ENCODE peak calls at places on chromosomes 6 and 20, in eight cellular contexts. One of them, this sample, is unnamed.
A peak's percentile ranks its signal among the peaks of the same experiment; 100 is the strongest.

GRCh38 chr6:34610819-34611477 is 54.8 kb upstream of the SPDEF start:
- DNase-seq in fibroblast of the aortic adventitia: peak; percentile 89
- DNase-seq in left lung: no peak
- DNase-seq in fibroblast of pulmonary artery: peak; percentile 87
- DNase-seq in psoas muscle: no peak
- DNase-seq in foreskin fibroblast: peak; percentile 91
- DNase-seq in choroid plexus epithelial cell: peak; percentile 84
- DNase-seq in A549: peak; percentile 69
- DNase-seq in this sample: no peak

GRCh38 chr6:1316482-1317220 is 4.8 kb downstream of the FOXQ1 start:
- DNase-seq in fibroblast of the aortic adventitia: peak; percentile 27
- DNase-seq in left lung: no peak
- DNase-seq in fibroblast of pulmonary artery: peak; percentile 18
- DNase-seq in psoas muscle: no peak
- DNase-seq in foreskin fibroblast: peak; percentile 74
- DNase-seq in choroid plexus epithelial cell: no peak
- DNase-seq in A549: no peak
- DNase-seq in this sample: no peak

GRCh38 chr6:845581-845980 is 152.6 kb upstream of the EXOC2 start:
- DNase-seq in fibroblast of the aortic adventitia: no peak
- DNase-seq in left lung: no peak
- DNase-seq in fibroblast of pulmonary artery: no peak
- DNase-seq in psoas muscle: no peak
- DNase-seq in foreskin fibroblast: no peak
- DNase-seq in choroid plexus epithelial cell: peak; percentile 12
- DNase-seq in A549: no peak
- DNase-seq in this sample: no peak

GRCh38 chr20:55977723-55978481 is 27.4 kb downstream of the CBLN4 start:
- DNase-seq in fibroblast of the aortic adventitia: no peak
- DNase-seq in left lung: no peak
- DNase-seq in fibroblast of pulmonary artery: no peak
- DNase-seq in psoas muscle: no peak
- DNase-seq in foreskin fibroblast: no peak
- DNase-seq in choroid plexus epithelial cell: no peak
- DNase-seq in A549: no peak
- DNase-seq in this sample: no peak

GRCh38 chr6:34149831-34150400 is 4.0 kb upstream of the GRM4 start:
- DNase-seq in fibroblast of the aortic adventitia: no peak
- DNase-seq in left lung: no peak
- DNase-seq in fibroblast of pulmonary artery: no peak
- DNase-seq in psoas muscle: no peak
- DNase-seq in foreskin fibroblast: no peak
- DNase-seq in choroid plexus epithelial cell: no peak
- DNase-seq in A549: no peak
- DNase-seq in this sample: no peak

GRCh38 chr6:158772851-158773371 is 46.3 kb downstream of the EZR start:
- DNase-seq in fibroblast of the aortic adventitia: peak; percentile 45
- DNase-seq in left lung: no peak
- DNase-seq in fibroblast of pulmonary artery: peak; percentile 49
- DNase-seq in psoas muscle: no peak
- DNase-seq in foreskin fibroblast: peak; percentile 77
- DNase-seq in choroid plexus epithelial cell: peak; percentile 28
- DNase-seq in A549: peak; percentile 26
- DNase-seq in this sample: no peak

GRCh38 chr20:51365670-51366069 is 176.8 kb downstream of the NFATC2 start:
- DNase-seq in fibroblast of the aortic adventitia: peak; percentile 94
- DNase-seq in left lung: no peak
- DNase-seq in fibroblast of pulmonary artery: peak; percentile 74
- DNase-seq in psoas muscle: no peak
- DNase-seq in foreskin fibroblast: peak; percentile 90
- DNase-seq in choroid plexus epithelial cell: peak; percentile 71
- DNase-seq in A549: peak; percentile 72
- DNase-seq in this sample: no peak

GRCh38 chr6:31727034-31727716 is 1.9 kb downstream of the DDAH2 start:
- DNase-seq in fibroblast of the aortic adventitia: no peak
- DNase-seq in left lung: peak; percentile 83
- DNase-seq in fibroblast of pulmonary artery: no peak
- DNase-seq in psoas muscle: no peak
- DNase-seq in foreskin fibroblast: no peak
- DNase-seq in choroid plexus epithelial cell: no peak
- DNase-seq in A549: no peak
- DNase-seq in this sample: no peak

GRCh38 chr6:37826993-37827392 is 7.5 kb downstream of the ZFAND3 start:
- DNase-seq in fibroblast of the aortic adventitia: no peak
- DNase-seq in left lung: no peak
- DNase-seq in fibroblast of pulmonary artery: no peak
- DNase-seq in psoas muscle: no peak
- DNase-seq in foreskin fibroblast: no peak
- DNase-seq in choroid plexus epithelial cell: no peak
- DNase-seq in A549: no peak
- DNase-seq in this sample: no peak

GRCh38 chr6:141472550-141472949 is 660.2 kb upstream of the GJE1 start:
- DNase-seq in fibroblast of the aortic adventitia: no peak
- DNase-seq in left lung: no peak
- DNase-seq in fibroblast of pulmonary artery: no peak
- DNase-seq in psoas muscle: no peak
- DNase-seq in foreskin fibroblast: no peak
- DNase-seq in choroid plexus epithelial cell: no peak
- DNase-seq in A549: no peak
- DNase-seq in this sample: no peak

GRCh38 chr6:136723780-136724179 is 68.5 kb downstream of the MAP3K5 start:
- DNase-seq in fibroblast of the aortic adventitia: no peak
- DNase-seq in left lung: no peak
- DNase-seq in fibroblast of pulmonary artery: no peak
- DNase-seq in psoas muscle: no peak
- DNase-seq in foreskin fibroblast: peak; percentile 14
- DNase-seq in choroid plexus epithelial cell: no peak
- DNase-seq in A549: no peak
- DNase-seq in this sample: no peak

GRCh38 chr6:112626468-112627082 is 279.4 kb downstream of the RFPL4B start:
- DNase-seq in fibroblast of the aortic adventitia: peak; percentile 48
- DNase-seq in left lung: no peak
- DNase-seq in fibroblast of pulmonary artery: peak; percentile 62
- DNase-seq in psoas muscle: no peak
- DNase-seq in foreskin fibroblast: peak; percentile 76
- DNase-seq in choroid plexus epithelial cell: peak; percentile 68
- DNase-seq in A549: peak; percentile 12
- DNase-seq in this sample: no peak

GRCh38 chr20:45100563-45101245 is at the start of gene KCNS1:
- DNase-seq in fibroblast of the aortic adventitia: no peak
- DNase-seq in left lung: peak; percentile 81
- DNase-seq in fibroblast of pulmonary artery: no peak
- DNase-seq in psoas muscle: no peak
- DNase-seq in foreskin fibroblast: peak; percentile 48
- DNase-seq in choroid plexus epithelial cell: peak; percentile 32
- DNase-seq in A549: no peak
- DNase-seq in this sample: peak; percentile 41

GRCh38 chr6:31730631-31731086 is 1.6 kb upstream of the DDAH2 start:
- DNase-seq in fibroblast of the aortic adventitia: no peak
- DNase-seq in left lung: no peak
- DNase-seq in fibroblast of pulmonary artery: no peak
- DNase-seq in psoas muscle: no peak
- DNase-seq in foreskin fibroblast: no peak
- DNase-seq in choroid plexus epithelial cell: no peak
- DNase-seq in A549: no peak
- DNase-seq in this sample: no peak

GRCh38 chr20:59987135-59987534 is 28.9 kb downstream of the CDH26 start:
- DNase-seq in fibroblast of the aortic adventitia: no peak
- DNase-seq in left lung: no peak
- DNase-seq in fibroblast of pulmonary artery: no peak
- DNase-seq in psoas muscle: no peak
- DNase-seq in foreskin fibroblast: no peak
- DNase-seq in choroid plexus epithelial cell: no peak
- DNase-seq in A549: no peak
- DNase-seq in this sample: no peak

GRCh38 chr20:59988141-59988540 is 29.9 kb downstream of the CDH26 start:
- DNase-seq in fibroblast of the aortic adventitia: no peak
- DNase-seq in left lung: peak; percentile 87
- DNase-seq in fibroblast of pulmonary artery: no peak
- DNase-seq in psoas muscle: peak; percentile 26
- DNase-seq in foreskin fibroblast: peak; percentile 18
- DNase-seq in choroid plexus epithelial cell: no peak
- DNase-seq in A549: peak; percentile 56
- DNase-seq in this sample: no peak

GRCh38 chr20:59984551-59984950 is 26.3 kb downstream of the CDH26 start:
- DNase-seq in fibroblast of the aortic adventitia: no peak
- DNase-seq in left lung: no peak
- DNase-seq in fibroblast of pulmonary artery: no peak
- DNase-seq in psoas muscle: no peak
- DNase-seq in foreskin fibroblast: no peak
- DNase-seq in choroid plexus epithelial cell: no peak
- DNase-seq in A549: no peak
- DNase-seq in this sample: no peak

DNA sequence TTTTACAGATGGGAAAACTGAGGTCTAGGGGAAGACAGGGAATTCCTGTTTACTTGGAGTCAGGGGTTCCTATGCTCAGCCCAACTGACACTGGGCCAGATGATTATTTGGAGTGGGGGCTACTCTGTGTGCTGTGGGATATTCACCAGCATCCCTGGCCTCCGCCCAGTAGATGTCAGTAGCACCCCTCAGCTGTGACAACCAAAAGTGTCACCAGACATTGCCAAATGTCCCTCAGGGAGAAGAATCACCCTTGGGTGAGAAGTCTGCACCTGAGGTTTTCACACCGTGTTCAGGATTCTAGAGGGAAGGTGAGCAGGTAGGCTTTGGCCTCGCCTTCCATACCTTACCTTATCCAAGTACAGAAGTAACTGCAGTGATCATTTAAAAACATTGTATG is 27.6 kb downstream of the CDH26 start:
- DNase-seq in fibroblast of the aortic adventitia: no peak
- DNase-seq in left lung: no peak
- DNase-seq in fibroblast of pulmonary artery: no peak
- DNase-seq in psoas muscle: no peak
- DNase-seq in foreskin fibroblast: no peak
- DNase-seq in choroid plexus epithelial cell: no peak
- DNase-seq in A549: no peak
- DNase-seq in this sample: no peak
- TF ChIP-seq CTCF in fibroblast of the aortic adventitia: no peak
- TF ChIP-seq CTCF in left lung: no peak
- TF ChIP-seq CTCF in fibroblast of pulmonary artery: no peak
- TF ChIP-seq CTCF in psoas muscle: no peak
- TF ChIP-seq CTCF in foreskin fibroblast: no peak
- TF ChIP-seq CTCF in choroid plexus epithelial cell: no peak
- TF ChIP-seq CTCF in A549: no peak
- TF ChIP-seq CTCF in this sample: peak; percentile 20

DNA sequence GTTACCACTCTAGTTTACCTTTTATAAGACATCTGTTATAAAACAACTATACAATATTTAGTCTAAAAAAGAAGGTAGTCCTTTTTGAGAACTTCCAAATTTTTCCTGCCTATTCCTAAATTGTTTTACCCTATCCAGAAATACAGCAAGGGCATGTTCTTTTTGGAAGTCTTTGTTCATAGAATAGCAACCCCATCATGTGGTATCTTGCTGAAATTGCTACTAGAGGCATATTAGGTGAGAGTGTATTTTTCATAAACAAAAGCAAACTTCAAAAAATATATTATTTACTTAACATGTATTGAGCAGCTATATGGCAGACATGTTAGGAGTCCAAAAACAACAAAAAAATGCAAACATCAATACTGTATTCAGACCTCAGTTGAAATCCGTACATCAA is 371.8 kb upstream of the NRSN1 start:
- DNase-seq in fibroblast of the aortic adventitia: no peak
- DNase-seq in left lung: no peak
- DNase-seq in fibroblast of pulmonary artery: no peak
- DNase-seq in psoas muscle: no peak
- DNase-seq in foreskin fibroblast: no peak
- DNase-seq in choroid plexus epithelial cell: peak; percentile 29
- DNase-seq in A549: no peak
- DNase-seq in this sample: no peak
- TF ChIP-seq CTCF in fibroblast of the aortic adventitia: no peak
- TF ChIP-seq CTCF in left lung: no peak
- TF ChIP-seq CTCF in fibroblast of pulmonary artery: no peak
- TF ChIP-seq CTCF in psoas muscle: no peak
- TF ChIP-seq CTCF in foreskin fibroblast: no peak
- TF ChIP-seq CTCF in choroid plexus epithelial cell: peak; percentile 39
- TF ChIP-seq CTCF in A549: no peak
- TF ChIP-seq CTCF in this sample: peak; percentile 46

GRCh38 chr6:129567374-129567773 is 142.6 kb downstream of the ARHGAP18 start:
- DNase-seq in fibroblast of the aortic adventitia: no peak
- DNase-seq in left lung: no peak
- DNase-seq in fibroblast of pulmonary artery: peak; percentile 43
- DNase-seq in psoas muscle: no peak
- DNase-seq in foreskin fibroblast: no peak
- DNase-seq in choroid plexus epithelial cell: peak; percentile 60
- DNase-seq in A549: peak; percentile 11
- DNase-seq in this sample: no peak
- TF ChIP-seq CTCF in fibroblast of the aortic adventitia: peak; percentile 40
- TF ChIP-seq CTCF in left lung: peak; percentile 46
- TF ChIP-seq CTCF in fibroblast of pulmonary artery: peak; percentile 55
- TF ChIP-seq CTCF in psoas muscle: no peak
- TF ChIP-seq CTCF in foreskin fibroblast: peak; percentile 31
- TF ChIP-seq CTCF in choroid plexus epithelial cell: peak; percentile 65
- TF ChIP-seq CTCF in A549: peak; percentile 20
- TF ChIP-seq CTCF in this sample: peak; percentile 50

GRCh38 chr20:49032455-49032854 is 13.7 kb upstream of the CSE1L start:
- DNase-seq in fibroblast of the aortic adventitia: no peak
- DNase-seq in left lung: no peak
- DNase-seq in fibroblast of pulmonary artery: no peak
- DNase-seq in psoas muscle: no peak
- DNase-seq in foreskin fibroblast: no peak
- DNase-seq in choroid plexus epithelial cell: no peak
- DNase-seq in A549: no peak
- DNase-seq in this sample: no peak

GRCh38 chr20:49030954-49031619 is 15.0 kb upstream of the CSE1L start:
- DNase-seq in fibroblast of the aortic adventitia: peak; percentile 63
- DNase-seq in left lung: no peak
- DNase-seq in fibroblast of pulmonary artery: no peak
- DNase-seq in psoas muscle: no peak
- DNase-seq in foreskin fibroblast: no peak
- DNase-seq in choroid plexus epithelial cell: no peak
- DNase-seq in A549: no peak
- DNase-seq in this sample: no peak

GRCh38 chr20:49029203-49029602 is 16.9 kb upstream of the CSE1L start:
- DNase-seq in fibroblast of the aortic adventitia: peak; percentile 76
- DNase-seq in left lung: no peak
- DNase-seq in fibroblast of pulmonary artery: no peak
- DNase-seq in psoas muscle: no peak
- DNase-seq in foreskin fibroblast: no peak
- DNase-seq in choroid plexus epithelial cell: no peak
- DNase-seq in A549: no peak
- DNase-seq in this sample: no peak

GRCh38 chr20:49024220-49024619 is 21.9 kb upstream of the CSE1L start:
- DNase-seq in fibroblast of the aortic adventitia: no peak
- DNase-seq in left lung: no peak
- DNase-seq in fibroblast of pulmonary artery: no peak
- DNase-seq in psoas muscle: no peak
- DNase-seq in foreskin fibroblast: no peak
- DNase-seq in choroid plexus epithelial cell: no peak
- DNase-seq in A549: no peak
- DNase-seq in this sample: no peak

DNA sequence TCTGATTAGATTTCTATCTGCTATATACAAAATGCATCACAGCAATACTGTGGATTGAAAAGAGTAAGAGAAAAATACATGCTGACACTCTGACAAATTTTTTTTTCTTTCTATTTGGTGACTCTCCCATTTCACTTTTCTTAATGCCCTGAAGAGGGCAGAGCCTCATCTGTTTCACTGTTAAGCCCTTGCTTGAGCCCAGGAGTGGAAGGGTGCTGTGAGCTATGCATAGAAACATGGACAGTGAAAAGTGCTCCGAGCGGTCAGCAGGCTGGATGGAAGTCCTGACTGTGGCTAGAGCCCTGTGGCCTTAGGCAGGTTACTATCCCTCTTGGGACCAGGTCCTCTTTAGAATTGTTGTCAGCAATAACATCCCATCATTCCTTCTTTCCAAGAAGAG is 17.4 kb upstream of the CSE1L start:
- DNase-seq in fibroblast of the aortic adventitia: peak; percentile 58
- DNase-seq in left lung: no peak
- DNase-seq in fibroblast of pulmonary artery: peak; percentile 42
- DNase-seq in psoas muscle: no peak
- DNase-seq in foreskin fibroblast: peak; percentile 25
- DNase-seq in choroid plexus epithelial cell: peak; percentile 76
- DNase-seq in A549: peak; percentile 48
- DNase-seq in this sample: no peak
- TF ChIP-seq CTCF in fibroblast of the aortic adventitia: peak; percentile 58
- TF ChIP-seq CTCF in left lung: no peak
- TF ChIP-seq CTCF in fibroblast of pulmonary artery: peak; percentile 43
- TF ChIP-seq CTCF in psoas muscle: no peak
- TF ChIP-seq CTCF in foreskin fibroblast: peak; percentile 42
- TF ChIP-seq CTCF in choroid plexus epithelial cell: peak; percentile 68
- TF ChIP-seq CTCF in A549: peak; percentile 37
- TF ChIP-seq CTCF in this sample: peak; percentile 52

This sample was measured in neural crest cell.